ENCODE peak calls at places on chromosomes 5 and 9, in five cellular contexts. One of them, this sample, is unnamed. For H3K9me3, the result is how much of the 10 kb centered on the place peaks cover.

GRCh38 chr5:89003563-89004036 is 120.6 kb upstream of the MEF2C start:
- DNase-seq in uterus: no peak
- DNase-seq in colonic mucosa: no peak
- DNase-seq in PC-9: no peak
- DNase-seq in adrenal gland: no peak
- DNase-seq in this sample: no peak

GRCh38 chr5:169777112-169777511 is 140.0 kb downstream of the DOCK2 start:
- DNase-seq in uterus: no peak
- DNase-seq in colonic mucosa: no peak
- DNase-seq in PC-9: no peak
- DNase-seq in adrenal gland: no peak
- DNase-seq in this sample: no peak

GRCh38 chr9:14926941-14927624 is 16.9 kb upstream of the FREM1 start:
- DNase-seq in uterus: no peak
- DNase-seq in colonic mucosa: no peak
- DNase-seq in PC-9: no peak
- DNase-seq in adrenal gland: no peak
- DNase-seq in this sample: no peak

GRCh38 chr5:129174447-129174846 is 79.9 kb downstream of the ISOC1 start:
- DNase-seq in uterus: no peak
- DNase-seq in colonic mucosa: no peak
- DNase-seq in PC-9: no peak
- DNase-seq in adrenal gland: no peak
- DNase-seq in this sample: no peak

GRCh38 chr9:98807070-98807810 is at the start of gene GALNT12:
- DNase-seq in uterus: no peak
- DNase-seq in colonic mucosa: peak
- DNase-seq in PC-9: peak
- DNase-seq in adrenal gland: no peak
- DNase-seq in this sample: no peak

GRCh38 chr9:35649431-35650340 is 1.0 kb downstream of the SIT1 start:
- DNase-seq in uterus: peak
- DNase-seq in colonic mucosa: no peak
- DNase-seq in PC-9: no peak
- DNase-seq in adrenal gland: no peak
- DNase-seq in this sample: no peak

GRCh38 chr9:69647804-69648203 is 24.4 kb downstream of the APBA1 start:
- DNase-seq in uterus: no peak
- DNase-seq in colonic mucosa: no peak
- DNase-seq in PC-9: no peak
- DNase-seq in adrenal gland: no peak
- DNase-seq in this sample: no peak

GRCh38 chr5:84130006-84130580 is 254.6 kb downstream of the EDIL3 start:
- DNase-seq in uterus: no peak
- DNase-seq in colonic mucosa: no peak
- DNase-seq in PC-9: no peak
- DNase-seq in adrenal gland: no peak
- DNase-seq in this sample: no peak

GRCh38 chr9:110156902-110157301 is 51.1 kb downstream of the C9orf152 start:
- DNase-seq in uterus: no peak
- DNase-seq in colonic mucosa: no peak
- DNase-seq in PC-9: no peak
- DNase-seq in adrenal gland: no peak
- DNase-seq in this sample: no peak

GRCh38 chr5:54902817-54903473 is 82.4 kb downstream of the ESM1 start:
- DNase-seq in uterus: no peak
- DNase-seq in colonic mucosa: no peak
- DNase-seq in PC-9: no peak
- DNase-seq in adrenal gland: no peak
- DNase-seq in this sample: no peak

GRCh38 chr5:84450617-84451414 is 66.1 kb upstream of the EDIL3 start:
- DNase-seq in uterus: no peak
- DNase-seq in colonic mucosa: no peak
- DNase-seq in PC-9: no peak
- DNase-seq in adrenal gland: no peak
- DNase-seq in this sample: no peak

GRCh38 chr5:112146323-112146848 is 272.7 kb downstream of the EPB41L4A start:
- DNase-seq in uterus: peak
- DNase-seq in colonic mucosa: no peak
- DNase-seq in PC-9: no peak
- DNase-seq in adrenal gland: peak
- DNase-seq in this sample: peak

GRCh38 chr5:135222171-135222681 is 176.8 kb downstream of the MACROH2A1 start:
- DNase-seq in uterus: peak
- DNase-seq in colonic mucosa: no peak
- DNase-seq in PC-9: peak
- DNase-seq in adrenal gland: peak
- DNase-seq in this sample: no peak

GRCh38 chr9:134487066-134487710 is 154.4 kb upstream of the COL5A1 start:
- DNase-seq in uterus: no peak
- DNase-seq in colonic mucosa: no peak
- DNase-seq in PC-9: no peak
- DNase-seq in adrenal gland: no peak
- DNase-seq in this sample: no peak

GRCh38 chr5:164139423-164139822 is 634.0 kb downstream of the MAT2B start:
- DNase-seq in uterus: no peak
- DNase-seq in colonic mucosa: no peak
- DNase-seq in PC-9: no peak
- DNase-seq in adrenal gland: no peak
- DNase-seq in this sample: no peak

GRCh38 chr5:164132358-164132757 is 626.9 kb downstream of the MAT2B start:
- DNase-seq in uterus: no peak
- DNase-seq in colonic mucosa: no peak
- DNase-seq in PC-9: no peak
- DNase-seq in adrenal gland: no peak
- DNase-seq in this sample: no peak

GRCh38 chr5:164137095-164137494 is 631.7 kb downstream of the MAT2B start:
- DNase-seq in uterus: no peak
- DNase-seq in colonic mucosa: no peak
- DNase-seq in PC-9: no peak
- DNase-seq in adrenal gland: no peak
- DNase-seq in this sample: no peak
- H3K9me3 ChIP-seq in uterus: under half
- H3K9me3 ChIP-seq in colonic mucosa: under half
- H3K9me3 ChIP-seq in PC-9: under half
- H3K9me3 ChIP-seq in adrenal gland: under half
- H3K9me3 ChIP-seq in this sample: under half

GRCh38 chr5:74394924-74395880 is 245.3 kb downstream of the ENC1 start:
- DNase-seq in uterus: no peak
- DNase-seq in colonic mucosa: no peak
- DNase-seq in PC-9: peak
- DNase-seq in adrenal gland: no peak
- DNase-seq in this sample: no peak
- TF ChIP-seq CTCF in uterus: no peak
- TF ChIP-seq CTCF in colonic mucosa: no peak
- TF ChIP-seq CTCF in PC-9: peak
- TF ChIP-seq CTCF in adrenal gland: no peak
- TF ChIP-seq CTCF in this sample: no peak

GRCh38 chr5:159107308-159107707 is 7.6 kb upstream of the EBF1 start:
- DNase-seq in uterus: no peak
- DNase-seq in colonic mucosa: no peak
- DNase-seq in PC-9: no peak
- DNase-seq in adrenal gland: no peak
- DNase-seq in this sample: no peak

GRCh38 chr5:159106569-159107282 is 7.0 kb upstream of the EBF1 start:
- DNase-seq in uterus: peak
- DNase-seq in colonic mucosa: peak
- DNase-seq in PC-9: peak
- DNase-seq in adrenal gland: peak
- DNase-seq in this sample: peak

GRCh38 chr5:159105318-159106053 is 5.8 kb upstream of the EBF1 start:
- DNase-seq in uterus: peak
- DNase-seq in colonic mucosa: no peak
- DNase-seq in PC-9: no peak
- DNase-seq in adrenal gland: no peak
- DNase-seq in this sample: no peak

GRCh38 chr5:159104759-159105317 is 5.1 kb upstream of the EBF1 start:
- DNase-seq in uterus: no peak
- DNase-seq in colonic mucosa: no peak
- DNase-seq in PC-9: no peak
- DNase-seq in adrenal gland: no peak
- DNase-seq in this sample: no peak

GRCh38 chr5:159106193-159106568 is 6.5 kb upstream of the EBF1 start:
- DNase-seq in uterus: no peak
- DNase-seq in colonic mucosa: no peak
- DNase-seq in PC-9: no peak
- DNase-seq in adrenal gland: no peak
- DNase-seq in this sample: no peak
- H3K4me3 ChIP-seq in uterus: peak
- H3K4me3 ChIP-seq in colonic mucosa: no peak
- H3K4me3 ChIP-seq in PC-9: no peak
- H3K4me3 ChIP-seq in adrenal gland: no peak
- H3K4me3 ChIP-seq in this sample: peak

DNA sequence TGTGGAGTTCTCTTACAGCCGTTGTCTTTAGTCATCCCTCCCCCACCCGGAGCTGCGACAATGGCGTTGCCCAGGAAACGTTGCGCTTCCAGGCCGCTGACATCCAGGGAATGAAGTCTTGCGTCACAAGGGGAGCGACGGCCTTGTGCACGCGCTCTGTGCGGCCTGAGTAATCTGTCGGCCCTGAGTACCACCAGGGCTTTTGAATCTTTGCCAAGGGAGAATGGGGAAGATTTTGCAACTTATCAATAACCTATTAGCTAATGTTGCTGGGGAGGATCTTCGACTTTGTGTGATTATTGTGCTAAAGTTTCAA is at the start of gene SOX30:
- DNase-seq in uterus: no peak
- DNase-seq in colonic mucosa: no peak
- DNase-seq in PC-9: no peak
- DNase-seq in adrenal gland: no peak
- DNase-seq in this sample: no peak
- H3K9me3 ChIP-seq in uterus: under half
- H3K9me3 ChIP-seq in colonic mucosa: under half
- H3K9me3 ChIP-seq in PC-9: under half
- H3K9me3 ChIP-seq in adrenal gland: under half
- H3K9me3 ChIP-seq in this sample: under half

This sample was measured in ovary.